ENCODE peak calls at places on chromosomes 11 and 22, in seven cellular contexts. One of them, this sample, is unnamed.

GRCh38 chr22:28030442-28030841 is 111.4 kb upstream of the PITPNB start:
- DNase-seq in K562: no peak
- DNase-seq in SK-N-SH: no peak
- DNase-seq in HCT116: no peak
- DNase-seq in HepG2: no peak
- DNase-seq in GM12878: no peak
- DNase-seq in H1: no peak
- DNase-seq in this sample: no peak

GRCh38 chr11:66561975-66562248 is 6.5 kb downstream of the CTSF start:
- DNase-seq in K562: no peak
- DNase-seq in SK-N-SH: no peak
- DNase-seq in HCT116: no peak
- DNase-seq in HepG2: no peak
- DNase-seq in GM12878: no peak
- DNase-seq in H1: no peak
- DNase-seq in this sample: no peak

GRCh38 chr11:118790357-118791014 is 478 bp downstream of the DDX6 start:
- DNase-seq in K562: peak; percentile 81
- DNase-seq in SK-N-SH: peak; percentile 79
- DNase-seq in HCT116: no peak
- DNase-seq in HepG2: peak; percentile 59
- DNase-seq in GM12878: peak; percentile 26
- DNase-seq in H1: no peak
- DNase-seq in this sample: no peak

GRCh38 chr22:23128269-23129108 is 13.3 kb downstream of the RSPH14 start:
- DNase-seq in K562: peak; percentile 98
- DNase-seq in SK-N-SH: peak; percentile 90
- DNase-seq in HCT116: peak; percentile 59
- DNase-seq in HepG2: peak; percentile 59
- DNase-seq in GM12878: no peak
- DNase-seq in H1: peak; percentile 70
- DNase-seq in this sample: no peak

GRCh38 chr11:15716550-15716949 is 601.8 kb downstream of the INSC start:
- DNase-seq in K562: no peak
- DNase-seq in SK-N-SH: no peak
- DNase-seq in HCT116: no peak
- DNase-seq in HepG2: no peak
- DNase-seq in GM12878: no peak
- DNase-seq in H1: no peak
- DNase-seq in this sample: no peak

GRCh38 chr11:62556102-62556871 is 9.7 kb upstream of the AHNAK start:
- DNase-seq in K562: peak; percentile 77
- DNase-seq in SK-N-SH: peak; percentile 90
- DNase-seq in HCT116: peak; percentile 93
- DNase-seq in HepG2: no peak
- DNase-seq in GM12878: peak; percentile 88
- DNase-seq in H1: peak; percentile 63
- DNase-seq in this sample: peak; percentile 87

GRCh38 chr11:23509023-23509422 is 648.7 kb upstream of the CCDC179 start:
- DNase-seq in K562: no peak
- DNase-seq in SK-N-SH: no peak
- DNase-seq in HCT116: no peak
- DNase-seq in HepG2: no peak
- DNase-seq in GM12878: no peak
- DNase-seq in H1: no peak
- DNase-seq in this sample: no peak

GRCh38 chr11:28257761-28258160 is 149.6 kb downstream of the METTL15 start:
- DNase-seq in K562: no peak
- DNase-seq in SK-N-SH: no peak
- DNase-seq in HCT116: no peak
- DNase-seq in HepG2: no peak
- DNase-seq in GM12878: no peak
- DNase-seq in H1: no peak
- DNase-seq in this sample: no peak

GRCh38 chr11:125494987-125495725 is 909 bp downstream of the FEZ1 start:
- DNase-seq in K562: no peak
- DNase-seq in SK-N-SH: peak; percentile 76
- DNase-seq in HCT116: no peak
- DNase-seq in HepG2: no peak
- DNase-seq in GM12878: no peak
- DNase-seq in H1: no peak
- DNase-seq in this sample: no peak

GRCh38 chr11:117605331-117605730 is 191.7 kb downstream of the DSCAML1 start:
- DNase-seq in K562: no peak
- DNase-seq in SK-N-SH: no peak
- DNase-seq in HCT116: no peak
- DNase-seq in HepG2: no peak
- DNase-seq in GM12878: no peak
- DNase-seq in H1: no peak
- DNase-seq in this sample: no peak

GRCh38 chr22:50107529-50107928 is 17.7 kb downstream of the MOV10L1 start:
- DNase-seq in K562: no peak
- DNase-seq in SK-N-SH: no peak
- DNase-seq in HCT116: no peak
- DNase-seq in HepG2: no peak
- DNase-seq in GM12878: no peak
- DNase-seq in H1: no peak
- DNase-seq in this sample: no peak

GRCh38 chr11:45801723-45802315 is 3.1 kb upstream of the SLC35C1 start:
- DNase-seq in K562: no peak
- DNase-seq in SK-N-SH: no peak
- DNase-seq in HCT116: no peak
- DNase-seq in HepG2: no peak
- DNase-seq in GM12878: no peak
- DNase-seq in H1: no peak
- DNase-seq in this sample: no peak

GRCh38 chr11:57762235-57762866 is 749 bp downstream of the CTNND1 start:
- DNase-seq in K562: peak; percentile 52
- DNase-seq in SK-N-SH: peak; percentile 39
- DNase-seq in HCT116: no peak
- DNase-seq in HepG2: no peak
- DNase-seq in GM12878: no peak
- DNase-seq in H1: no peak
- DNase-seq in this sample: no peak

GRCh38 chr11:86115542-86116385 is 46.9 kb upstream of the PICALM start:
- DNase-seq in K562: no peak
- DNase-seq in SK-N-SH: no peak
- DNase-seq in HCT116: no peak
- DNase-seq in HepG2: no peak
- DNase-seq in GM12878: no peak
- DNase-seq in H1: no peak
- DNase-seq in this sample: no peak

GRCh38 chr11:63146586-63146985 is 2.6 kb upstream of the SLC22A24 start:
- DNase-seq in K562: no peak
- DNase-seq in SK-N-SH: no peak
- DNase-seq in HCT116: no peak
- DNase-seq in HepG2: no peak
- DNase-seq in GM12878: no peak
- DNase-seq in H1: no peak
- DNase-seq in this sample: no peak

GRCh38 chr22:17655289-17655688 is 16.7 kb downstream of the BCL2L13 start:
- DNase-seq in K562: no peak
- DNase-seq in SK-N-SH: no peak
- DNase-seq in HCT116: no peak
- DNase-seq in HepG2: no peak
- DNase-seq in GM12878: no peak
- DNase-seq in H1: no peak
- DNase-seq in this sample: no peak

GRCh38 chr11:34223021-34223813 is 117.8 kb downstream of the NAT10 start:
- DNase-seq in K562: no peak
- DNase-seq in SK-N-SH: no peak
- DNase-seq in HCT116: no peak
- DNase-seq in HepG2: no peak
- DNase-seq in GM12878: no peak
- DNase-seq in H1: no peak
- DNase-seq in this sample: no peak

GRCh38 chr22:38203855-38204497 is 2.2 kb downstream of the MAFF start:
- DNase-seq in K562: no peak
- DNase-seq in SK-N-SH: no peak
- DNase-seq in HCT116: no peak
- DNase-seq in HepG2: no peak
- DNase-seq in GM12878: no peak
- DNase-seq in H1: no peak
- DNase-seq in this sample: no peak

GRCh38 chr22:38204784-38205183 is 3.0 kb downstream of the MAFF start:
- DNase-seq in K562: no peak
- DNase-seq in SK-N-SH: no peak
- DNase-seq in HCT116: no peak
- DNase-seq in HepG2: no peak
- DNase-seq in GM12878: peak; percentile 58
- DNase-seq in H1: no peak
- DNase-seq in this sample: no peak

GRCh38 chr22:38201718-38202436 is at the start of gene MAFF:
- DNase-seq in K562: peak; percentile 97
- DNase-seq in SK-N-SH: peak; percentile 91
- DNase-seq in HCT116: peak; percentile 95
- DNase-seq in HepG2: peak; percentile 92
- DNase-seq in GM12878: peak; percentile 69
- DNase-seq in H1: peak; percentile 77
- DNase-seq in this sample: no peak

GRCh38 chr22:38202437-38203089 is 769 bp downstream of the MAFF start:
- DNase-seq in K562: peak; percentile 83
- DNase-seq in SK-N-SH: peak; percentile 76
- DNase-seq in HCT116: no peak
- DNase-seq in HepG2: peak; percentile 50
- DNase-seq in GM12878: no peak
- DNase-seq in H1: no peak
- DNase-seq in this sample: no peak

GRCh38 chr22:38203090-38203810 is 1.5 kb downstream of the MAFF start:
- DNase-seq in K562: peak; percentile 49
- DNase-seq in SK-N-SH: peak; percentile 50
- DNase-seq in HCT116: no peak
- DNase-seq in HepG2: peak; percentile 46
- DNase-seq in GM12878: no peak
- DNase-seq in H1: no peak
- DNase-seq in this sample: no peak
- TF ChIP-seq SIN3A in K562: no peak
- TF ChIP-seq SIN3A in SK-N-SH: no peak
- TF ChIP-seq SIN3A in HCT116: no peak
- TF ChIP-seq SIN3A in HepG2: no peak
- TF ChIP-seq SIN3A in GM12878: no peak
- TF ChIP-seq SIN3A in H1: no peak
- TF ChIP-seq SIN3A in this sample: no peak

GRCh38 chr22:46682011-46682731 is 55.9 kb downstream of the CERK start:
- DNase-seq in K562: no peak
- DNase-seq in SK-N-SH: no peak
- DNase-seq in HCT116: no peak
- DNase-seq in HepG2: no peak
- DNase-seq in GM12878: no peak
- DNase-seq in H1: no peak
- DNase-seq in this sample: no peak

GRCh38 chr22:46687045-46687444 is 51.0 kb downstream of the CERK start:
- DNase-seq in K562: no peak
- DNase-seq in SK-N-SH: no peak
- DNase-seq in HCT116: no peak
- DNase-seq in HepG2: no peak
- DNase-seq in GM12878: no peak
- DNase-seq in H1: no peak
- DNase-seq in this sample: no peak

GRCh38 chr22:46687460-46687859 is 50.6 kb downstream of the CERK start:
- DNase-seq in K562: no peak
- DNase-seq in SK-N-SH: no peak
- DNase-seq in HCT116: no peak
- DNase-seq in HepG2: no peak
- DNase-seq in GM12878: no peak
- DNase-seq in H1: no peak
- DNase-seq in this sample: no peak

GRCh38 chr22:46686221-46686872 is 51.7 kb downstream of the CERK start:
- DNase-seq in K562: no peak
- DNase-seq in SK-N-SH: no peak
- DNase-seq in HCT116: no peak
- DNase-seq in HepG2: no peak
- DNase-seq in GM12878: no peak
- DNase-seq in H1: no peak
- DNase-seq in this sample: no peak

DNA sequence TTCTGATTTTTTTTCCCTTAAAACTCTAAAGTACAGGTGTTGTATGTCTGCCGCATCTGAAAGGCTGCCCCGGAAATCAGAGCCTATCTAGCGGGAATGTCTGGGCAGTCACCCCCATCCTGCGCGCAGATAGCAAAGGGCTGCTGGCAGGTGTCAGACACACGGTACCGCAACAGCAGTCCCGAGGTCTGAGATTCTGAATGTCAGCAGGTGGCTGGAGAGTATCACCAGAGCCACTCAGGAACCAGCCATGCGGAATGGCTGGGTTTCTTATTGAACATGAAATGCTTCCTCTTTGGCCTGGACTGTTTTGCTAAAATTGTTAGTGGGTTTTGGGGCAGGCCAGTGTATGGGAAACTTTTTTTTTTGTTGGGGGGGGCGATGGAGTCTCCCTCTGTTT is 53.3 kb downstream of the CERK start:
- DNase-seq in K562: no peak
- DNase-seq in SK-N-SH: no peak
- DNase-seq in HCT116: no peak
- DNase-seq in HepG2: no peak
- DNase-seq in GM12878: peak; percentile 40
- DNase-seq in H1: no peak
- DNase-seq in this sample: no peak
- TF ChIP-seq SIN3A in K562: no peak
- TF ChIP-seq SIN3A in SK-N-SH: no peak
- TF ChIP-seq SIN3A in HCT116: no peak
- TF ChIP-seq SIN3A in HepG2: no peak
- TF ChIP-seq SIN3A in GM12878: no peak
- TF ChIP-seq SIN3A in H1: no peak
- TF ChIP-seq SIN3A in this sample: no peak

GRCh38 chr11:64253043-64253442 is 1.7 kb downstream of the PLCB3 start:
- DNase-seq in K562: no peak
- DNase-seq in SK-N-SH: no peak
- DNase-seq in HCT116: no peak
- DNase-seq in HepG2: no peak
- DNase-seq in GM12878: no peak
- DNase-seq in H1: no peak
- DNase-seq in this sample: no peak

GRCh38 chr11:64256300-64256699 is 5.0 kb downstream of the PLCB3 start:
- DNase-seq in K562: no peak
- DNase-seq in SK-N-SH: peak; percentile 19
- DNase-seq in HCT116: no peak
- DNase-seq in HepG2: no peak
- DNase-seq in GM12878: no peak
- DNase-seq in H1: no peak
- DNase-seq in this sample: no peak

GRCh38 chr11:64254326-64254725 is 3.0 kb downstream of the PLCB3 start:
- DNase-seq in K562: no peak
- DNase-seq in SK-N-SH: no peak
- DNase-seq in HCT116: no peak
- DNase-seq in HepG2: no peak
- DNase-seq in GM12878: no peak
- DNase-seq in H1: no peak
- DNase-seq in this sample: no peak

GRCh38 chr11:64253481-64253880 is 2.2 kb downstream of the PLCB3 start:
- DNase-seq in K562: no peak
- DNase-seq in SK-N-SH: no peak
- DNase-seq in HCT116: no peak
- DNase-seq in HepG2: no peak
- DNase-seq in GM12878: no peak
- DNase-seq in H1: no peak
- DNase-seq in this sample: no peak

GRCh38 chr11:64255135-64256128 is 4.1 kb downstream of the PLCB3 start:
- DNase-seq in K562: no peak
- DNase-seq in SK-N-SH: peak; percentile 16
- DNase-seq in HCT116: no peak
- DNase-seq in HepG2: no peak
- DNase-seq in GM12878: no peak
- DNase-seq in H1: no peak
- DNase-seq in this sample: no peak
- TF ChIP-seq SIN3A in K562: no peak
- TF ChIP-seq SIN3A in SK-N-SH: no peak
- TF ChIP-seq SIN3A in HCT116: no peak
- TF ChIP-seq SIN3A in HepG2: no peak
- TF ChIP-seq SIN3A in GM12878: no peak
- TF ChIP-seq SIN3A in H1: no peak
- TF ChIP-seq SIN3A in this sample: no peak

GRCh38 chr11:1504164-1504563 is 17.6 kb upstream of the MOB2 start:
- DNase-seq in K562: no peak
- DNase-seq in SK-N-SH: no peak
- DNase-seq in HCT116: no peak
- DNase-seq in HepG2: no peak
- DNase-seq in GM12878: no peak
- DNase-seq in H1: no peak
- DNase-seq in this sample: no peak
- TF ChIP-seq SIN3A in K562: no peak
- TF ChIP-seq SIN3A in SK-N-SH: no peak
- TF ChIP-seq SIN3A in HCT116: no peak
- TF ChIP-seq SIN3A in HepG2: no peak
- TF ChIP-seq SIN3A in GM12878: no peak
- TF ChIP-seq SIN3A in H1: no peak
- TF ChIP-seq SIN3A in this sample: no peak

This sample was measured in Panc1.